ENCODE peak calls at places on chromosomes 3 and 15, in seven cellular contexts. T is WTC11, X is HepG2, Y is HCT116, G is K562, C is H1, R is GM12878. K is an unnamed sample.
A peak's percentile ranks its signal among the peaks of the same experiment; 100 is the strongest.

GRCh38 chr15:32884136-32884535 is 166.3 kb downstream of the GREM1 start:
- DNase-seq in T (no peak), X (no peak), Y (no peak), G (no peak), C (no peak), R (no peak), K (no peak)

GRCh38 chr3:171753025-171753472 is 57.2 kb downstream of the PLD1 start:
- DNase-seq in T (no peak), X (no peak), Y (no peak), G (no peak), C (no peak), R (no peak), K (no peak)

GRCh38 chr15:70271422-70272088 is 173.8 kb upstream of the TLE3 start:
- DNase-seq in T (no peak), X (no peak), Y (peak; percentile 92), G (no peak), C (no peak), R (no peak), K (peak; percentile 29)

GRCh38 chr15:81299630-81300273 is 24.2 kb downstream of the STARD5 start:
- DNase-seq in T (no peak), X (no peak), Y (no peak), G (no peak), C (no peak), R (no peak), K (no peak)

GRCh38 chr3:126358038-126358815 is 1.0 kb upstream of the KLF15 start:
- DNase-seq in T (peak; percentile 63), X (no peak), Y (no peak), G (no peak), C (peak; percentile 75), R (no peak), K (peak; percentile 36)

GRCh38 chr3:52570076-52570475 is 33.7 kb downstream of the UQCC5 start:
- DNase-seq in T (no peak), X (no peak), Y (no peak), G (no peak), C (no peak), R (no peak), K (no peak)

GRCh38 chr15:71375934-71376333 is 260.7 kb downstream of the THSD4 start:
- DNase-seq in T (no peak), X (no peak), Y (no peak), G (no peak), C (no peak), R (no peak), K (no peak)

GRCh38 chr3:86244897-86245296 is 746.1 kb downstream of the VGLL3 start:
- DNase-seq in T (no peak), X (no peak), Y (no peak), G (no peak), C (no peak), R (no peak), K (no peak)

GRCh38 chr3:51354766-51355615 is 30.1 kb upstream of the MANF start:
- DNase-seq in T (no peak), X (no peak), Y (no peak), G (no peak), C (no peak), R (no peak), K (no peak)

GRCh38 chr3:163622384-163622783 is 1455.9 kb downstream of the SI start:
- DNase-seq in T (peak; percentile 32), X (peak; percentile 43), Y (peak; percentile 0), G (no peak), C (peak; percentile 48), R (no peak), K (peak; percentile 39)

GRCh38 chr15:96064351-96064756 is 266.1 kb upstream of the NR2F2 start:
- DNase-seq in T (no peak), X (peak; percentile 8), Y (no peak), G (no peak), C (no peak), R (no peak), K (no peak)

GRCh38 chr15:90138071-90138833 is 36.0 kb upstream of the IDH2 start:
- DNase-seq in T (no peak), X (no peak), Y (no peak), G (no peak), C (no peak), R (no peak), K (no peak)

GRCh38 chr3:41836360-41837134 is 125.4 kb downstream of the ULK4 start:
- DNase-seq in T (no peak), X (no peak), Y (no peak), G (no peak), C (no peak), R (no peak), K (no peak)

GRCh38 chr15:45088801-45089711 is 24.9 kb downstream of the DUOX2 start:
- DNase-seq in T (no peak), X (peak; percentile 36), Y (no peak), G (no peak), C (no peak), R (no peak), K (peak; percentile 14)

GRCh38 chr15:67080118-67080899 is 14.9 kb downstream of the SMAD3 start:
- DNase-seq in T (no peak), X (no peak), Y (no peak), G (no peak), C (no peak), R (no peak), K (no peak)

GRCh38 chr15:88465633-88466219 is 1.5 kb downstream of the MRPL46 start:
- DNase-seq in T (no peak), X (peak; percentile 93), Y (no peak), G (no peak), C (no peak), R (no peak), K (no peak)

GRCh38 chr3:100454684-100455083 is 37.7 kb upstream of the TMEM45A start:
- DNase-seq in T (no peak), X (peak; percentile 16), Y (no peak), G (peak; percentile 15), C (no peak), R (no peak), K (no peak)

GRCh38 chr3:96813820-96814580 is 394 bp upstream of the EPHA6 start:
- DNase-seq in T (peak; percentile 62), X (peak; percentile 18), Y (no peak), G (no peak), C (no peak), R (no peak), K (peak; percentile 49)

GRCh38 chr3:122880173-122880572 is 85.3 kb downstream of the SLC49A4 start:
- DNase-seq in T (no peak), X (no peak), Y (no peak), G (no peak), C (no peak), R (no peak), K (no peak)

GRCh38 chr15:33405096-33405495 is 94.3 kb downstream of the RYR3 start:
- DNase-seq in T (no peak), X (no peak), Y (no peak), G (no peak), C (no peak), R (no peak), K (no peak)

GRCh38 chr3:106176734-106177133 is 307.9 kb upstream of the CBLB start:
- DNase-seq in T (no peak), X (no peak), Y (no peak), G (no peak), C (no peak), R (peak; percentile 88), K (no peak)

GRCh38 chr3:115571413-115571812 is 51.9 kb upstream of the GAP43 start:
- DNase-seq in T (no peak), X (no peak), Y (no peak), G (no peak), C (no peak), R (no peak), K (no peak)

GRCh38 chr15:77402740-77403379 is 17.0 kb downstream of the PEAK1 start:
- DNase-seq in T (no peak), X (no peak), Y (no peak), G (no peak), C (no peak), R (no peak), K (no peak)

DNA sequence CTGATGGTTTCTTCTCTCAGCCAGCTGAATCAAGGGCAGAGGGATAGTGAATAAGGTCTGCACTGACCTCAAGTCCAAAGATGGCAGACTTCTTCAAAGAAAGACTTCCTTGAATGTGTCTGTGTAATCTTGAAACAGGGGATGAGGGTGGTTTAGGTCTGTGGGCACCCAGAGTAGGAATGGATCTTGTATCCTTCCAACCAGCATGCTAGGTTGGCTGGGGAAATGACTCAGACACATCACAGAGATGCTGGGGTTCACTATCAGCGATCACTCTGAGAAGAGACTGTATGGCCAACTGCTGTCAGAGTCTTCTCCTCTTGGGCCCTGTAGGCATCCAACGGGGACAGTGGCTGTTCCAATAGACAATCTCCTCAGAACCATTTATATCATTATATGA is 58.3 kb downstream of the TIPARP start:
- DNase-seq in T (no peak), X (no peak), Y (no peak), G (no peak), C (no peak), R (no peak), K (no peak)
- TF ChIP-seq SP1 in T (no peak), X (no peak), Y (no peak), G (no peak), C (no peak), R (no peak), K (no peak)

DNA sequence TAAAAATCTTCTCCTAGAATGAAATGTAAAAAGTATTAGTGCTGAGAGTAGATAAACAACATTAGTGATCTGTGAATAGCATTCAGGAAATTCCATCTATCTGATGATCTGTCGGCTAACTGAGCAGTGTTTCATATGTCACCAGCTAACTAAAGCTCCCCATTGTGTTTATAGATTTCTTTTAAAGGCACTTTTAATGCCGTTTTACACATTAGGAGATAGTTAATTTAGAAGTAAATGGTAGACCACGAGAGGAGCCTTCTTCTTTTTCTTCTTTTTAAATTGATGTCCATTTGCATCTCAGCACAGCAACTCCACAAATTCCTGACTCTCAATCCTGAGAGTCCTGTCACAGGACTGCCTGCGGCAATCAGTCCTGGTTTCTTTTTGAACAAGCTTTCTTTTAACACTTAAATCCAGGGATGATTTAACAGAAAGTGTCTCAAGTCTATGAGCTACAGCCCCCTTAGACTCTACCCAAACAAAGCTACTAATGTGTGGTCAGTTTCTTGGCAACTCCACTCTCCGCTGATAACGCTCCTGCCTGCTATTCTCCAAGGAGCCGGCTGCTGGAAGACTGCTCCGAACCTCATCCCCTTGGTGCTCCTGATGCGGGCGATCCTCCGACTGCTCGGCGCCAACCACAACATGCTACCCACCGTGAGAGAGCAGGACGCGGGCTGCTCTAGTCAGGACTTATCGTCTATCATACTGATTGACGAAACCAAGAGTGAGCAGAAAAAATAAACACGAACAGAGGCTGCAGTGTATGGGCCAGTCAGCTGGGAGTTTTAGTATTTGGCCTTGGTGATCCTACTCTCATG is 421.4 kb downstream of the MECOM start:
- DNase-seq in T (peak; percentile 62), X (no peak), Y (no peak), G (no peak), C (peak; percentile 56), R (no peak), K (peak; percentile 67)
- TF ChIP-seq SP1 in T (no peak), X (no peak), Y (no peak), G (no peak), C (no peak), R (no peak), K (no peak)

GRCh38 chr3:48991851-48992545 is 2.0 kb downstream of the P4HTM start:
- DNase-seq in T (no peak), X (no peak), Y (no peak), G (no peak), C (no peak), R (no peak), K (no peak)
- TF ChIP-seq SP1 in T (no peak), X (no peak), Y (no peak), G (no peak), C (no peak), R (no peak), K (no peak)

DNA sequence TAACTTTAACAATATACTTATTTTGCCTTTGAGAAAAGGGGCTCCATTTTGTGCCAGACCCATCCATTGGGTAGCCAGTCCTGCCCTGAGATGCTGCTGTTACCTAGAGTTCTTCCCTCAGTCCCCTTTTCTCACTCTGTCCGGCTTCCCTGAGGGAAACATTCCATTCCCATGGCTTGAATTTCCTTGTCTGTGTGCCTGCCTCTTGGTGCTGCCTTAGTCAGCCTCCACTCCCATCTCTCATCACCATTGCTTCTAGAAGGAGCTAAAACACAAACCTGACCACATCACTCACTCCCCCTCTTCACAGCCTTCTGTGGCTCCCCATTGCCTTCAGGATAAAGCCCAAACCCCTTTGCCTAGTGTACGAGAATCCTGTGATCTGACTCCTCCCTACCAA is 25.2 kb upstream of the C2CD4B start:
- DNase-seq in T (no peak), X (no peak), Y (no peak), G (no peak), C (no peak), R (no peak), K (no peak)
- TF ChIP-seq SP1 in T (no peak), X (no peak), Y (no peak), G (no peak), C (no peak), R (no peak), K (no peak)